ENCODE peak calls at places on chromosome 7, in four cellular contexts. One of them, this sample, is unnamed.

GRCh38 chr7:2409745-2410414 is 6.5 kb downstream of the CHST12 start:
- ATAC-seq in A549: no peak
- ATAC-seq in K562: peak
- ATAC-seq in HepG2: no peak
- ATAC-seq in this sample: peak

GRCh38 chr7:30866939-30867338 is 44.7 kb upstream of the AQP1 start:
- ATAC-seq in A549: no peak
- ATAC-seq in K562: no peak
- ATAC-seq in HepG2: no peak
- ATAC-seq in this sample: no peak

GRCh38 chr7:88401009-88401623 is 94.4 kb upstream of the STEAP4 start:
- ATAC-seq in A549: no peak
- ATAC-seq in K562: peak
- ATAC-seq in HepG2: peak
- ATAC-seq in this sample: no peak

GRCh38 chr7:47080816-47081215 is 501.1 kb downstream of the TNS3 start:
- ATAC-seq in A549: no peak
- ATAC-seq in K562: no peak
- ATAC-seq in HepG2: no peak
- ATAC-seq in this sample: no peak

GRCh38 chr7:74064696-74065095 is 18.9 kb upstream of the LIMK1 start:
- ATAC-seq in A549: no peak
- ATAC-seq in K562: no peak
- ATAC-seq in HepG2: no peak
- ATAC-seq in this sample: no peak

GRCh38 chr7:23462846-23463245 is 7.4 kb downstream of the IGF2BP3 start:
- ATAC-seq in A549: no peak
- ATAC-seq in K562: no peak
- ATAC-seq in HepG2: no peak
- ATAC-seq in this sample: no peak

GRCh38 chr7:66348959-66349358 is 143.8 kb downstream of the TPST1 start:
- ATAC-seq in A549: no peak
- ATAC-seq in K562: no peak
- ATAC-seq in HepG2: no peak
- ATAC-seq in this sample: peak

GRCh38 chr7:89926721-89927120 is 227.5 kb upstream of the STEAP1 start:
- ATAC-seq in A549: no peak
- ATAC-seq in K562: no peak
- ATAC-seq in HepG2: no peak
- ATAC-seq in this sample: no peak

GRCh38 chr7:4759211-4759610 is 16.2 kb upstream of the AP5Z1 start:
- ATAC-seq in A549: no peak
- ATAC-seq in K562: no peak
- ATAC-seq in HepG2: no peak
- ATAC-seq in this sample: no peak

GRCh38 chr7:31892099-31892787 is 178.0 kb downstream of the PDE1C start:
- ATAC-seq in A549: no peak
- ATAC-seq in K562: no peak
- ATAC-seq in HepG2: no peak
- ATAC-seq in this sample: no peak

GRCh38 chr7:7654964-7655363 is 14.4 kb downstream of the UMAD1 start:
- ATAC-seq in A549: no peak
- ATAC-seq in K562: no peak
- ATAC-seq in HepG2: no peak
- ATAC-seq in this sample: no peak

GRCh38 chr7:80843018-80843671 is 75.7 kb downstream of the SEMA3C start:
- ATAC-seq in A549: no peak
- ATAC-seq in K562: no peak
- ATAC-seq in HepG2: no peak
- ATAC-seq in this sample: no peak
- TF ChIP-seq EP300 in A549: no peak
- TF ChIP-seq EP300 in K562: no peak
- TF ChIP-seq EP300 in HepG2: no peak
- TF ChIP-seq EP300 in this sample: no peak

DNA sequence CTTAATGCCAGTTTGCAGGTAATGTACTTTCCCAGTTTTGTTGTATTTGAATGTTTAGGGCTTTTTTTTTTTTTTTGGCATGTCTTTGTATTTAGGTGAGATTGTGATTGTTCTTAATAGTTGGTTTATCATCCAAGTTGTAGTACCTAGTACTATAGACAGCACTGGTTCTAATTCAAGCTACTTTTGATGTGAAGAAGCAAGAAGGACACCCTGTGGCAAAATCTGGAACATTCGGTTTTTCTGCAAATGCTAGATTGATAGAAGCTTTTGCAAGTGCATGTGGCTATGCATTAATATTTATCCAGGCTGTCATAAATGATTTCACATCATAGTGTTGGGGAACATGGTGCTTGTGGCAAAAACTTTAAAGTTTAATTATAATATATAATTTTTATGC is 248.9 kb downstream of the FOXP2 start:
- ATAC-seq in A549: peak
- ATAC-seq in K562: no peak
- ATAC-seq in HepG2: no peak
- ATAC-seq in this sample: no peak
- TF ChIP-seq CTCF in A549: no peak
- TF ChIP-seq CTCF in K562: no peak
- TF ChIP-seq CTCF in HepG2: peak
- TF ChIP-seq CTCF in this sample: no peak

DNA sequence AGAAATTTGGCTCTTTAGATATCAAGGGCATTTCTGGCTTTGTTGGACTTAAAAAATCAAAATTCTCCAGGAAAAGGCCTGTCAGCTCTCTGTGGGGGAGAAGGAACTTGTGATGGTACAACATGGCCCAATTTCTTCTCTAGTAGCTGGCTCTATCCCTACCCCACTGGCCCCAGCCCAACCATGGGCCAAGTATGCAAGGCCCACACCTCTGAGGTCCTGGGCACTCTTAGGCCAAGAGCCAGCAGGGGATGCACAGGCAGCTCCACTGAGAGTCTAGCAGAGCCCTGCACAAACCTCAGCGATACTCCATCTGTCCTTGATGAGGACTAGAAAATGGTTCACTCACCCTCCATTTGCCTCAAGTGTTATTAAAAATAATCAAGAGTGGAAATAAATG is 261.2 kb downstream of the C7orf25 start:
- ATAC-seq in A549: no peak
- ATAC-seq in K562: no peak
- ATAC-seq in HepG2: no peak
- ATAC-seq in this sample: no peak
- TF ChIP-seq EP300 in A549: no peak
- TF ChIP-seq EP300 in K562: no peak
- TF ChIP-seq EP300 in HepG2: no peak
- TF ChIP-seq EP300 in this sample: no peak

GRCh38 chr7:134081695-134082094 is 45.4 kb upstream of the LRGUK start:
- ATAC-seq in A549: no peak
- ATAC-seq in K562: no peak
- ATAC-seq in HepG2: no peak
- ATAC-seq in this sample: no peak
- TF ChIP-seq CTCF in A549: no peak
- TF ChIP-seq CTCF in K562: no peak
- TF ChIP-seq CTCF in HepG2: no peak
- TF ChIP-seq CTCF in this sample: no peak

GRCh38 chr7:114085592-114086490 is 167.0 kb upstream of the PPP1R3A start:
- ATAC-seq in A549: peak
- ATAC-seq in K562: no peak
- ATAC-seq in HepG2: peak
- ATAC-seq in this sample: peak
- TF ChIP-seq EP300 in A549: no peak
- TF ChIP-seq EP300 in K562: no peak
- TF ChIP-seq EP300 in HepG2: no peak
- TF ChIP-seq EP300 in this sample: no peak

DNA sequence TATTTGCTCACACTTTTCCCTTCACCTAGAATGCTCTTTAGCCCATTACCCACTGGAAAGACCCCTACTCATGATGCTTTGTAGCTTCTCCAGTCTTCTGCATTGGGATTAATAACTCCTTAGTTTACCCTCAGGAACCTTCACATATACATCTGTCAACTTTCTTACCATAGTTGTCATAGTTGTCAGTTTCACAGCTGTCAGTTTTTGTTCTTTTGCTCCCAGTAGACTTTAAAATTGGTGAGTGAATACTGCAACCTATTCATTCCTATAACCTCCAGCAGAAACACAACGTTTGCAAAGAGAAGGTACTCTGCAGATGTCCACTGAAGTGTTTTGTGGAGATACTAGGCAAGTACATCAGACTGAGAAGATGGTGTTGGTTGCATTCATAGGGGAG is 2.6 kb downstream of the PON1 start:
- ATAC-seq in A549: no peak
- ATAC-seq in K562: no peak
- ATAC-seq in HepG2: no peak
- ATAC-seq in this sample: no peak
- TF ChIP-seq CTCF in A549: no peak
- TF ChIP-seq CTCF in K562: no peak
- TF ChIP-seq CTCF in HepG2: no peak
- TF ChIP-seq CTCF in this sample: no peak

GRCh38 chr7:106382129-106382528 is 97.3 kb upstream of the NAMPT start:
- ATAC-seq in A549: no peak
- ATAC-seq in K562: no peak
- ATAC-seq in HepG2: no peak
- ATAC-seq in this sample: no peak
- TF ChIP-seq EP300 in A549: no peak
- TF ChIP-seq EP300 in K562: no peak
- TF ChIP-seq EP300 in HepG2: no peak
- TF ChIP-seq EP300 in this sample: no peak

GRCh38 chr7:158161194-158161593 is 426.4 kb downstream of the PTPRN2 start:
- ATAC-seq in A549: no peak
- ATAC-seq in K562: no peak
- ATAC-seq in HepG2: peak
- ATAC-seq in this sample: no peak

GRCh38 chr7:158165711-158166110 is 421.9 kb downstream of the PTPRN2 start:
- ATAC-seq in A549: no peak
- ATAC-seq in K562: no peak
- ATAC-seq in HepG2: no peak
- ATAC-seq in this sample: no peak

GRCh38 chr7:158164101-158165095 is 423.2 kb downstream of the PTPRN2 start:
- ATAC-seq in A549: no peak
- ATAC-seq in K562: no peak
- ATAC-seq in HepG2: no peak
- ATAC-seq in this sample: no peak

GRCh38 chr7:158167373-158167772 is 420.2 kb downstream of the PTPRN2 start:
- ATAC-seq in A549: no peak
- ATAC-seq in K562: no peak
- ATAC-seq in HepG2: no peak
- ATAC-seq in this sample: no peak

GRCh38 chr7:158166386-158167340 is 421.0 kb downstream of the PTPRN2 start:
- ATAC-seq in A549: no peak
- ATAC-seq in K562: no peak
- ATAC-seq in HepG2: no peak
- ATAC-seq in this sample: no peak
- TF ChIP-seq CTCF in A549: no peak
- TF ChIP-seq CTCF in K562: no peak
- TF ChIP-seq CTCF in HepG2: no peak
- TF ChIP-seq CTCF in this sample: no peak

DNA sequence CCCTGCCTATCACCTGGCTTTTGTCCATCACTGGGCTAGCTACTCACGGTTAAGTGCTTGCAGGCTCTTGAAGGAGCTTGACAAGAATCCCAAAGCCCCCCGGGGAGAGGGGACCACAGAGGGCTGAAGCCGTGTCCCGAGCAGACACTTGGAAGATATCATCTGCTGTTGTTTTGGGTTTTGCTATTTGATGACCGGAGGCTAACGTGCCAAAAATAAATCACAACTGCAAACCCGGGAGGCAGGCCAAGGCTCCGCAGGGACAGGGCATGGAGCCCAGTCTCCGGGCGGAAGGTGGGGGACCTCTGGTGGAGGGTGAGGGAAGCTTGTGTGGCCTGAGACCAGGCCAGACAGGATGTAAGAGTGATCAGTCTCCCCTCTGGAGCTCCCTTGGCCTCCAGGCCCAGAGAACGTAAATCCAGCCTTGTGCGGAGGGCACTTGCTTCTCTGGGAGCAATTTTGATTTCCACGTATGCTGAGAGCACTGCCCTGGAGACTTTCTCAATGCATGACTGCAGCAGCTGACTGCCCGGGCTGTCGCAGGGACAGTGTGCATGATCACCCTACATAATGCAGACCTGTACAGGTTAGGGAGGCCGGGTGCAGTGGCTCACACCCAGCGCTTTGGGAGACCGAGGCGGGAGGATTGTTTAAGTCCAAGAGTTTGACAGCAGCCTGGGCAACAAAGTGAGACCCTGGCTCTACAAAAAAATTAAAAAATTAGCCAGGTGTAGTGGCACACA is at the start of gene PHKG1:
- ATAC-seq in A549: peak
- ATAC-seq in K562: peak
- ATAC-seq in HepG2: peak
- ATAC-seq in this sample: peak
- TF ChIP-seq EP300 in A549: no peak
- TF ChIP-seq EP300 in K562: no peak
- TF ChIP-seq EP300 in HepG2: no peak
- TF ChIP-seq EP300 in this sample: no peak

This sample was measured in gastroesophageal sphincter.